ENCODE peak calls at places on chromosomes 6 and 20, in seven cellular contexts. M is OCI-LY7; H is naive thymus-derived CD4-positive, alpha-beta T cell; G is adrenal gland; O is cardiac muscle cell; X is suprapubic skin; F is kidney. L is an unnamed sample. For H3K4me1 and H3K36me3, the result is how much of the 10 kb centered on the place peaks cover.

GRCh38 chr6:136677822-136678221 is 114.5 kb downstream of the MAP3K5 start:
- DNase-seq in M (no peak), H (no peak), G (no peak), O (no peak), X (no peak), F (no peak), L (no peak)

GRCh38 chr6:79797105-79797504 is 150.2 kb downstream of the ELOVL4 start:
- DNase-seq in M (no peak), H (no peak), G (no peak), O (no peak), X (no peak), F (no peak), L (no peak)

GRCh38 chr6:155418017-155418749 is 37.5 kb downstream of the NOX3 start:
- DNase-seq in M (peak), H (peak), G (peak), O (no peak), X (peak), F (no peak), L (peak)

GRCh38 chr6:158150701-158151100 is 17.4 kb downstream of the SERAC1 start:
- DNase-seq in M (no peak), H (no peak), G (no peak), O (no peak), X (no peak), F (no peak), L (no peak)

GRCh38 chr6:139687055-139687454 is 312.6 kb upstream of the CITED2 start:
- DNase-seq in M (no peak), H (no peak), G (no peak), O (no peak), X (no peak), F (no peak), L (no peak)

GRCh38 chr20:57772349-57772964 is 62.6 kb upstream of the PMEPA1 start:
- DNase-seq in M (no peak), H (peak), G (no peak), O (no peak), X (peak), F (no peak), L (no peak)

GRCh38 chr6:169212897-169213813 is 40.5 kb downstream of the THBS2 start:
- DNase-seq in M (peak), H (peak), G (peak), O (peak), X (peak), F (peak), L (peak)

GRCh38 chr6:51855310-51856082 is 231.9 kb downstream of the PKHD1 start:
- DNase-seq in M (peak), H (peak), G (peak), O (peak), X (no peak), F (no peak), L (no peak)

GRCh38 chr6:157184202-157185015 is 138.9 kb downstream of the TMEM242 start:
- DNase-seq in M (peak), H (peak), G (peak), O (peak), X (peak), F (peak), L (peak)

GRCh38 chr6:162856885-162857284 is 129.1 kb downstream of the PACRG start:
- DNase-seq in M (no peak), H (no peak), G (peak), O (peak), X (no peak), F (no peak), L (no peak)

GRCh38 chr20:24812356-24812755 is 136.7 kb upstream of the CST7 start:
- DNase-seq in M (no peak), H (no peak), G (no peak), O (no peak), X (no peak), F (no peak), L (no peak)

GRCh38 chr6:140252099-140252498 is 877.7 kb upstream of the CITED2 start:
- DNase-seq in M (no peak), H (no peak), G (no peak), O (no peak), X (no peak), F (no peak), L (no peak)

GRCh38 chr20:38883081-38883980 is 42.9 kb upstream of the FAM83D start:
- DNase-seq in M (peak), H (no peak), G (peak), O (no peak), X (no peak), F (peak), L (no peak)

GRCh38 chr20:17617212-17617867 is 47.5 kb downstream of the DSTN start:
- DNase-seq in M (peak), H (peak), G (peak), O (peak), X (peak), F (peak), L (peak)

GRCh38 chr6:50654155-50654554 is 59.2 kb upstream of the TFAP2D start:
- DNase-seq in M (no peak), H (no peak), G (no peak), O (no peak), X (no peak), F (no peak), L (no peak)

GRCh38 chr20:605237-605636 is 4.9 kb downstream of the TCF15 start:
- DNase-seq in M (no peak), H (no peak), G (no peak), O (no peak), X (no peak), F (no peak), L (no peak)

GRCh38 chr20:54167909-54168872 is 5.6 kb downstream of the CYP24A1 start:
- DNase-seq in M (no peak), H (no peak), G (no peak), O (no peak), X (no peak), F (no peak), L (no peak)

GRCh38 chr6:118298476-118298875 is 249.6 kb upstream of the PLN start:
- DNase-seq in M (no peak), H (no peak), G (no peak), O (no peak), X (no peak), F (no peak), L (no peak)

GRCh38 chr6:33607784-33608161 is 13.3 kb upstream of the ITPR3 start:
- DNase-seq in M (peak), H (no peak), G (no peak), O (no peak), X (no peak), F (peak), L (no peak)

GRCh38 chr20:41428285-41428684 is 61.7 kb upstream of the EMILIN3 start:
- DNase-seq in M (no peak), H (peak), G (no peak), O (no peak), X (no peak), F (no peak), L (no peak)

GRCh38 chr6:24855389-24856245 is 56.9 kb upstream of the ARMH2 start:
- DNase-seq in M (peak), H (peak), G (peak), O (peak), X (peak), F (no peak), L (peak)

GRCh38 chr6:35543459-35544193 is 30.9 kb upstream of the TULP1 start:
- DNase-seq in M (no peak), H (no peak), G (no peak), O (no peak), X (no peak), F (peak), L (no peak)

GRCh38 chr6:125858427-125859320 is 67.9 kb downstream of the NCOA7 start:
- DNase-seq in M (no peak), H (peak), G (peak), O (peak), X (no peak), F (no peak), L (no peak)

GRCh38 chr20:43322851-43323250 is 133.1 kb upstream of the PTPRT start:
- DNase-seq in M (no peak), H (no peak), G (no peak), O (no peak), X (no peak), F (no peak), L (no peak)

GRCh38 chr6:28496099-28496779 is 19.4 kb downstream of the GPX6 start:
- DNase-seq in M (peak), H (no peak), G (no peak), O (no peak), X (no peak), F (no peak), L (no peak)

GRCh38 chr20:63082308-63082938 is 75.7 kb upstream of the BHLHE23 start:
- DNase-seq in M (peak), H (peak), G (no peak), O (peak), X (peak), F (peak), L (peak)

DNA sequence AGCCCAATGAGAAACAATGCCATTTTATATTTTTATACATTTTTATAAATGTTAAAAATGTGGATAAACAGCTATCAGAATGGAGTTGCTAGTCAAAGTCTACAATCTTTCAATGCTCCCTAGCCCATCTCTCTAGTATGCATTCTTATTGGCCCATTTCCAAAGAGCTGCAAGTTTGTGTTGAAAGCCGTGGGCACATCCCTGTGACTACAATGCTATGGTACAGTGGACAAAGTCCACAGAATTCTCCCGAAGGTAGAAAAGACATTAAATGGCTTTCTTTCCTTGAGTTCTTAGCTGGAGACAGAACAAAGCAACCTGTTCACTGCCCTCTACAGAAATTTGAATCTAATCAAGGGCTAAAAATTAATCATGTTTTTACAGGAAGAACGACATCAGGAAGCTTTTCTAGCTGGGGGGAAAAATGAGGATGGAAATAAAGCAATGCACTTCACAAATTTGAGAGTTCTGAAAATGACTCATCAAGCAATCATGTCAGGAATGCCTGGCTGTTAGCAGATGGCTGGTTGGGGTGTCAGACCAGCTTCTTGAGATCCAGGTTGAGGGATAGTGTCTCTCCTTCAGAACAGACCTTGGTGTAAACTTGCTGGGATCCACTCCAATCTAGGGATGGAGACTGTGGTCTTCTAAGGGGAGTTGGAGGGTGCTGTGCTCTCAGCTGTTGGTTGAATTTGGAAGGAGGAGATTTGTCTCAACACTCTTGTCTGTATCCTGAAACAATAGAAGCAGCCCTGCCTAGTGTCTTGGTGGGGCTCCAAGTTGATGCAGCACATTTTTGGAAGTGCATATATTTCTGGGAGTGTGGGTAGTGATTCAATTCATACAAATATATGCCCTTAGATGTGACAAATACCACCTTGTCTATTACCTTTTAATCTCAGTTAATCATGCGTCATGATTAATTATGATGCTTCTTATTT is 143.4 kb upstream of the PHACTR1 start:
- DNase-seq in M (no peak), H (no peak), G (peak), O (no peak), X (no peak), F (no peak), L (no peak)
- H3K27ac ChIP-seq in M (no peak), H (no peak), G (no peak), O (no peak), X (no peak), F (peak), L (no peak)

DNA sequence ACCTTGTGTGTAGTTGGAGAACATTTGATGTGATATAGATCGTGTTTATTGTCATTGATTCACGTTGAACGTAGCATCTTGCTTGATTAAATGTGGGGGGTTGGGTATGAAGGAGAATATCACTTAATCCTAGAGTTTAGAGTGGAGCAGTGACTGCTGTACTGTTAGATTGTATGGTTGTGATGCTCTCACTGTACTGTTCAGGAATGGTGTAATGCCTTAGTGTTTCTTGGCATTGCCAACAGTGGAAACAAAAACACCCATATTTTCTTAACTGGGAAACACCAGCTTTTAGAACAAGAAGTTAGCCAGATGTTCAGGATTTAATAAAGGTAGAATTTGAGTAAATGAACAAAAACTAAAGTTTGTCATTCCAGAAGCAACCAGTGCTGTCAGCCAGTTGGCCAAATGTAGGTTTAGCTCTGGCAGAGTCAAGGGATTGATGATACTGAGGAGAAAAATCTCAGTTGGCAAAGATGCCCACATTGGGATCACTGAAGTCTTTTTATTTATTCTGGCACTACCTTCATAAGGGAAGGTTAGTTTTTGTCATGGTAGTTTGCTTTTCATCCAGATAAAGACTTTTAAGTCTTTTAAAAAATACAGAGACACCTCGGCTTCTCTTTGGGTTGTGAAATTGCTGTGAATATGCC is 129.9 kb downstream of the JARID2 start:
- DNase-seq in M (no peak), H (no peak), G (no peak), O (no peak), X (no peak), F (no peak), L (no peak)
- H3K4me1 ChIP-seq in M (under half), H (under half), G (under half), O (under half), X (under half), F (under half), L (under half)

DNA sequence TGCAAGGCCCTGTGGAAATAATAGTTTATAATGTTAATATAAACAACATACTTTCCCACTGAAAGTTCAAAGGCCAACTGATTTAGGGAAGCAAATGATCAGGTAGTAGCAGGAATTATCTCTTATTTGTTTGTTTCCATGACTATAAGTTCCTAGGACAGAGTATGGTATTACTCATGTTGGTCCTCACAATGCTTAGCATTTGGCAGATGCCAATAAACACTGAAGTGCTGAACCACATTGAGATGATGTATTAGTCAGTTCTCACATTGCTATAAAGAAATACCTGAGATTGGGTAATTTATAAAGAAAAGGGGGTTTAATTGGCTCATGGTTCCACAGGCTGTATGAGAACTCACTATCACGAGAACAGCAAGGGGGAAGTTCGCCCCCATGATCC is 129.6 kb upstream of the NUP153 start:
- DNase-seq in M (no peak), H (no peak), G (no peak), O (no peak), X (no peak), F (no peak), L (no peak)
- H3K36me3 ChIP-seq in M (under half), H (under half), G (under half), O (under half), X (under half), F (under half), L (under half)

DNA sequence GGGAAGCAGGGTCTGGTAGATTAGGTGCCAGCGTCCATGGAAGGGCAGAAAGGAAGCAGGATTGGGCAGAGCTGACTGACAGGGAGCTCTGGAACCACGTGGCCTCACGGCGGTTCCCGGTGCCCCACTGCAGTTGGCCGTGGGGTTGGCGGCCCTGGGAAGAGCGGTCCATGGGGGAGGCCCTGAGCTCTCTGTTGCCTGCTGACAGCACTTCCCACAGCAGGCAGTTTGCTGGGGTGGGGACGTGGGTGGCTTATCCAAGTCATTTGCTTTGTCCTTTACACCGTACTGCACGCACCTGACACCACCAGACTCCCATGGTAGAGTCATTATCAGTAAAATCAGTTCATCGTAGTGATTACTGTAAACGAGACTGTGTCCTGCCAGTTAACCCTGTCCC is 56.1 kb downstream of the RPP40 start:
- DNase-seq in M (no peak), H (no peak), G (peak), O (no peak), X (no peak), F (no peak), L (no peak)
- H3K27ac ChIP-seq in M (no peak), H (no peak), G (no peak), O (no peak), X (no peak), F (no peak), L (no peak)

DNA sequence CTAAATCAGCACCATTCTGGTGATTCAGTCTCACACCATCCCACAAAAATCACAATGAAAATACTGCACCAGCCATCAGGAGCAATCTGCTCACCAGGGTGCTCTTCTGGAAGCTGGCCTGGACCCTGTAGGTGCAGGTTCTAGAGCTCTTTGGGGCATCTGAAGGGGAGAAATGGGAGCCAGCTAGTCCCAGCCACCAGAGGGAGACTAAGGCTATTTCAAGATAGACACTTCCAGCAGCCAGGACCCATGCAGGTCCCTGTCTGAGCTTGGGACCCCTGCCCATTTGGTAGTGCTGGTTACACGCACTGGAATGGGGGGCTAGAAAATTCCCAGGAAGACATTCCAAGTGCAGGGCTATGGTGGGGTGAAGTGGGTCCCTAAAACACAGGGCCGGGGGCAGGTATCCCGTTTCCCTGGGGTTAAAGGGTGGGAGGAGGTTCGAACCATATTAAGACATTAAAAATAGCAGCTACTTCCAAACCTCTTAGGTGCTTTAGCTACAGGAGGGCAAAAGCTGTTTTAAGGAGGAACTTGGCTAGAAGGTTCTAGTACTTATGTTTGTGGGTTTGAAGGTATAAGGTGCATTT is 156.5 kb downstream of the NFATC2 start:
- DNase-seq in M (peak), H (peak), G (peak), O (peak), X (peak), F (no peak), L (peak)
- H3K4me1 ChIP-seq in M (half or more), H (half or more), G (under half), O (under half), X (under half), F (under half), L (under half)

DNA sequence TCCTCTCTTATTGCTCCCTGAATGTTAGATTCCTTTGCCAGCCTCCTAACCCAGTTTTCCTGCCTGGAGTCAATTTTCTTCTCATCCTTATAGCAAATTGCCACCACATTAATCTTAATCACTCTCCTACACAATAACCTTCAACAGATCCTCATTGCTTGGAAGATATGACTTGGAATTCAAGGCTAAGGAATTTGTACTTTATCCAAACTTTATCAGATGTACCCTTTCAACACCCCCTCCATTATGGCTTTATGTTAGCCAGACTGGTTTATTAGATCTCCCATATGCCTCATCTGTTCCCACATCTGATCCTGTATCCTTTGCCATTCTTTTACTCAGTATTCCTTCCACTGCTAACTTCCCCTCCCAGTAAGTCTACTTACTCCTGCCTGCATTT is 3.9 kb upstream of the FRK start:
- DNase-seq in M (no peak), H (no peak), G (no peak), O (peak), X (no peak), F (no peak), L (no peak)
- H3K36me3 ChIP-seq in M (under half), H (under half), G (under half), O (under half), X (under half), F (under half), L (under half)

DNA sequence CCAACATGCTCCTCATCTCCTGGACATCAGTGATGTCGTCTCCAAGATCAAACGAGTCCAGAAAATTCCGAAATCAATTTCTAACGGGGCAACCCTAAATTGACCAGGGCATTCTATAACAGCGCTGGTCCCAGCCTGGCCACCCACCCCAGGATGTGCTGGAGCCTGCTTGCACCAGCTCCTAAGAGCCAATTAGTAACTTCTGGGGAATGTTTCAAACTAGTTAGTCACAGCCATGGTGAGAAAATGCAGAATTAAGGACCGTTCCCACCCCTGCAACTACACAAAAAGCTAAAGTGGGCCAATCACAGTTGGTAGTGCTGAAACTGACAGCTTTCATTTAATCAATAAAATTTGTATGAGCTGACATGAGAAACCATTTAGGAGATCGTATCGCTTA is 165.8 kb upstream of the AFDN start:
- DNase-seq in M (no peak), H (no peak), G (no peak), O (no peak), X (peak), F (no peak), L (no peak)
- H3K27ac ChIP-seq in M (no peak), H (no peak), G (no peak), O (no peak), X (no peak), F (no peak), L (no peak)

GRCh38 chr6:10407674-10408054 is 7.2 kb downstream of the TFAP2A start:
- DNase-seq in M (no peak), H (no peak), G (no peak), O (no peak), X (no peak), F (no peak), L (no peak)

GRCh38 chr6:10409766-10410209 is 5.1 kb downstream of the TFAP2A start:
- DNase-seq in M (no peak), H (no peak), G (no peak), O (no peak), X (no peak), F (no peak), L (no peak)

GRCh38 chr6:10411131-10411914 is 3.6 kb downstream of the TFAP2A start:
- DNase-seq in M (no peak), H (no peak), G (no peak), O (no peak), X (no peak), F (peak), L (no peak)

GRCh38 chr6:10410214-10410873 is 4.5 kb downstream of the TFAP2A start:
- DNase-seq in M (no peak), H (no peak), G (no peak), O (no peak), X (no peak), F (no peak), L (no peak)

GRCh38 chr6:10409160-10409765 is 5.6 kb downstream of the TFAP2A start:
- DNase-seq in M (no peak), H (no peak), G (no peak), O (no peak), X (no peak), F (no peak), L (no peak)
- H3K4me1 ChIP-seq in M (under half), H (under half), G (under half), O (under half), X (half or more), F (under half), L (under half)

L was measured in CD4-positive, CD25-positive, alpha-beta regulatory T cell.